ENCODE peak calls at places on chromosomes 3 and 15, in five cellular contexts. F, T, K, W and D are unnamed samples. For H3K4me1 and H3K9me3, the result is how much of the 10 kb centered on the place peaks cover.

GRCh38 chr3:114216186-114216970 is 21.0 kb downstream of the ZNF80 start:
- DNase-seq in F (no peak), T (no peak), K (no peak), W (no peak), D (peak)

GRCh38 chr3:100525753-100526612 is 33.6 kb downstream of the TMEM45A start:
- DNase-seq in F (peak), T (no peak), K (no peak), W (no peak), D (peak)

GRCh38 chr3:126937533-126938432 is 45.1 kb upstream of the PLXNA1 start:
- DNase-seq in F (no peak), T (no peak), K (no peak), W (no peak), D (no peak)

GRCh38 chr15:60865507-60865906 is 363.6 kb downstream of the RORA start:
- DNase-seq in F (no peak), T (no peak), K (no peak), W (no peak), D (peak)

GRCh38 chr15:72599855-72600464 is 54.5 kb upstream of the GOLGA6B start:
- DNase-seq in F (no peak), T (peak), K (peak), W (no peak), D (peak)

GRCh38 chr3:79979990-79980389 is 212.2 kb upstream of the ROBO1 start:
- DNase-seq in F (no peak), T (no peak), K (no peak), W (no peak), D (no peak)

GRCh38 chr3:78665776-78666457 is 1101.9 kb downstream of the ROBO1 start:
- DNase-seq in F (no peak), T (no peak), K (no peak), W (no peak), D (no peak)

GRCh38 chr15:48132874-48133273 is 12.1 kb downstream of the SLC24A5 start:
- DNase-seq in F (no peak), T (no peak), K (no peak), W (no peak), D (no peak)

GRCh38 chr15:57570994-57571393 is 20.7 kb upstream of the MYZAP start:
- DNase-seq in F (no peak), T (no peak), K (no peak), W (no peak), D (peak)

GRCh38 chr3:170529346-170529745 is 56.5 kb downstream of the SLC7A14 start:
- DNase-seq in F (no peak), T (no peak), K (no peak), W (no peak), D (no peak)

GRCh38 chr3:28077566-28077965 is 163.9 kb upstream of the CMC1 start:
- DNase-seq in F (no peak), T (no peak), K (no peak), W (no peak), D (peak)

GRCh38 chr15:32849769-32850668 is 132.2 kb downstream of the GREM1 start:
- DNase-seq in F (no peak), T (no peak), K (no peak), W (no peak), D (peak)

GRCh38 chr3:31634485-31634884 is 101.8 kb downstream of the STT3B start:
- DNase-seq in F (no peak), T (no peak), K (no peak), W (no peak), D (peak)

GRCh38 chr3:103057477-103057876 is 622.7 kb downstream of the ZPLD1 start:
- DNase-seq in F (no peak), T (no peak), K (no peak), W (no peak), D (no peak)

GRCh38 chr15:25177955-25178801 is 223.4 kb downstream of the SNRPN start:
- DNase-seq in F (peak), T (peak), K (peak), W (peak), D (no peak)

GRCh38 chr15:59168536-59168935 is 38.1 kb upstream of the LDHAL6B start:
- DNase-seq in F (no peak), T (no peak), K (no peak), W (no peak), D (peak)

DNA sequence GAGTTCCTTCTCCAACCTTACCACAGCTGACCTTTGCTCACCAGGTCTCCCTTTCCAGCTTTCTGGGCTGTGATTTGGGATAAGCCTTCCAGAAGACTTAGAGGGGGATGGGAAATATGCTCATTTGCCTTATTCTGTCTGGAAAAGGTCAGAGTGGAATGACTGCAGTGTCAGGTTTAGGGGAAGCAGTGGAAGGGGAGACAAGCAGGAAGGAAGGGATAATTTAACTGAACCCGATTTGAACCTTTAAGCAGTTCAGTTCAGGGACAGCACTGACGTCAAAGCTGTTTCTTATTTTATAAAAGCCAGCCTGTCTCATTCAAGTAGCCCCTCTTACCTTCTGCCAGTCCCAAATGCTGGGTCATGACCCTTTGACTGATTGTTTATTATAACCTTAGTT is 418.4 kb upstream of the RARB start:
- DNase-seq in F (no peak), T (no peak), K (no peak), W (no peak), D (no peak)
- H3K4me3 ChIP-seq in F (no peak), T (no peak), K (no peak), W (no peak), D (no peak)

GRCh38 chr15:67152429-67152828 is 87.0 kb downstream of the SMAD3 start:
- DNase-seq in F (no peak), T (no peak), K (no peak), W (no peak), D (no peak)
- H3K4me1 ChIP-seq in F (under half), T (under half), K (under half), W (under half), D (under half)

GRCh38 chr3:53661480-53661879 is 167.1 kb downstream of the CACNA1D start:
- DNase-seq in F (no peak), T (no peak), K (no peak), W (no peak), D (no peak)
- H3K9me3 ChIP-seq in F (under half), T (under half), K (under half), W (under half), D (under half)

DNA sequence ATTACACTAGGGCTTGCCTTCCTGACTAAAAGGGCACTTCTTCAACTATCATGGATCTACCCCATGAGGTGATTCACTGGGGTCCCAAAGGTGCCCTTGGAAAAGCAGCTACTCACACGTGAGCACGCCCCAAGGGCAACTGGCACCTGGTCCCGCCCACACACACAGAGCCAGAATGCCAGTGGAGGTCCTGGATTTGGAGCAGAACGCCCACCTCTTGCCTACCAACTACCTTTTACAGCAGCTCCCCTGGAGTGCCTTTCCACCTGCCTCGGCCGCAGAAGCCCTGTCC is 1.8 kb upstream of the CTDSPL start:
- DNase-seq in F (no peak), T (no peak), K (no peak), W (no peak), D (no peak)
- H3K4me3 ChIP-seq in F (no peak), T (no peak), K (peak), W (no peak), D (peak)

DNA sequence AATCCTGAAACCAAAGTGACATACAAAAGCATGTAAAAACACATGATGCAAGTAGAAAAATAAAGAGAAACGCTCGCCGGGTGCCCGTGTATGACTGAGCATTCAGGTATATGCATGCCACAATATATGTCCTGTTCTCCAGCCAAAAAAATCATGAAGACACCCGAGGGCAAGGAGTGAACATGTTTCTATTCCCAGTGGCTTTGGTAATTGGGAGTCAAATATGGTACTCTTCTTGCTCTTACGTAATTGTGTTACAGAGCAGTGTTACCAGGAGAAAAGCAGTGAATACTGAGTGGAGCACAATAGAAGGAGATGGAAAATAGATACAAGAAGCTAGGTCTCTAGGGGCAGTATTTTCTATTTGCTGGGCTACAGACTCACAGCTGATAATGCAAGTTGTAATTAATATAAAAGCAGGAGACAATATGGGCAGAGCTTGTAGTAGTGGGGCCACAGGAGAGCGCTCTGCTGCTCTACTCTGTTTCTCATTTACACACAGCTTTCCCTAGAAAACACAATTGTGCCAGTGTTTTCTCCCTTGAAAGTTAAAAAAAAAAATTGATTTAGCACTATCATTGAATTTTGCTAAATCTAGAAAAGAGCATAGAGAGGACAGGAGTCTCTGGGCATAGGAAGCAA is 13.2 kb downstream of the MEIS2 start:
- DNase-seq in F (no peak), T (no peak), K (no peak), W (no peak), D (no peak)
- H3K4me1 ChIP-seq in F (under half), T (under half), K (under half), W (under half), D (under half)

GRCh38 chr3:123920383-123920782 is 36.3 kb upstream of the MYLK start:
- DNase-seq in F (no peak), T (no peak), K (no peak), W (no peak), D (no peak)
- H3K9me3 ChIP-seq in F (under half), T (under half), K (under half), W (under half), D (under half)

GRCh38 chr3:135898774-135899173 is 66.8 kb upstream of the PPP2R3A start:
- DNase-seq in F (no peak), T (no peak), K (no peak), W (no peak), D (no peak)
- H3K4me3 ChIP-seq in F (no peak), T (no peak), K (no peak), W (no peak), D (no peak)

GRCh38 chr15:64000183-64000710 is 46.0 kb downstream of the DAPK2 start:
- DNase-seq in F (no peak), T (no peak), K (no peak), W (no peak), D (peak)
- H3K4me1 ChIP-seq in F (under half), T (half or more), K (under half), W (under half), D (under half)